ENCODE peak calls at places on chromosomes 1 and 21, in five cellular contexts. S is HFF-Myc, R is mesendoderm, H is AG10803, K is left lung. W is an unnamed sample.

GRCh38 chr21:44984428-44984791 is 44.6 kb downstream of the SLX9 start:
- DNase-seq in S (no peak), R (no peak), H (no peak), K (peak; percentile 25), W (no peak)

GRCh38 chr1:118151312-118151937 is 33.6 kb downstream of the SPAG17 start:
- DNase-seq in S (peak; percentile 56), R (peak; percentile 67), H (peak; percentile 65), K (no peak), W (peak; percentile 82)

GRCh38 chr1:169367096-169367685 is 406 bp downstream of the NME7 start:
- DNase-seq in S (no peak), R (no peak), H (no peak), K (no peak), W (no peak)

GRCh38 chr1:243982451-243983018 is 68.5 kb upstream of the ZBTB18 start:
- DNase-seq in S (no peak), R (peak; percentile 77), H (no peak), K (no peak), W (no peak)

GRCh38 chr1:7424352-7424890 is 346.7 kb upstream of the VAMP3 start:
- DNase-seq in S (no peak), R (no peak), H (no peak), K (no peak), W (no peak)

GRCh38 chr1:21673277-21673780 is 4.2 kb upstream of the RAP1GAP start:
- DNase-seq in S (peak; percentile 29), R (no peak), H (peak; percentile 96), K (peak; percentile 74), W (peak; percentile 91)

GRCh38 chr1:182603646-182604127 is 502 bp downstream of the RGS16 start:
- DNase-seq in S (no peak), R (peak; percentile 69), H (no peak), K (no peak), W (no peak)

GRCh38 chr1:85228952-85229351 is 28.1 kb upstream of the SYDE2 start:
- DNase-seq in S (no peak), R (no peak), H (no peak), K (no peak), W (no peak)

GRCh38 chr1:1628656-1629429 is 3.1 kb upstream of the MMP23B start:
- DNase-seq in S (no peak), R (peak; percentile 65), H (no peak), K (peak; percentile 32), W (no peak)

GRCh38 chr1:15332952-15333715 is 76.6 kb upstream of the EFHD2 start:
- DNase-seq in S (no peak), R (no peak), H (no peak), K (no peak), W (no peak)

GRCh38 chr1:25698252-25698651 is 81.7 kb downstream of the MAN1C1 start:
- DNase-seq in S (no peak), R (no peak), H (no peak), K (no peak), W (no peak)

GRCh38 chr1:4699724-4700301 is 45.4 kb downstream of the AJAP1 start:
- DNase-seq in S (no peak), R (no peak), H (peak; percentile 82), K (no peak), W (no peak)

GRCh38 chr1:91830242-91831131 is 55.5 kb downstream of the TGFBR3 start:
- DNase-seq in S (peak; percentile 63), R (peak; percentile 53), H (peak; percentile 95), K (no peak), W (peak; percentile 81)

GRCh38 chr1:170664283-170664827 is 424 bp downstream of the PRRX1 start:
- DNase-seq in S (no peak), R (peak; percentile 43), H (no peak), K (no peak), W (no peak)

GRCh38 chr1:15066191-15066590 is 87.4 kb upstream of the TMEM51 start:
- DNase-seq in S (no peak), R (no peak), H (no peak), K (no peak), W (no peak)

GRCh38 chr1:55478742-55479141 is 263.6 kb upstream of the USP24 start:
- DNase-seq in S (no peak), R (peak; percentile 19), H (peak; percentile 30), K (no peak), W (peak; percentile 47)

GRCh38 chr1:58896211-58897183 is 112.7 kb upstream of the JUN start:
- DNase-seq in S (no peak), R (peak; percentile 65), H (no peak), K (peak; percentile 77), W (peak; percentile 60)

GRCh38 chr1:88175120-88175630 is 508.9 kb upstream of the PKN2 start:
- DNase-seq in S (no peak), R (no peak), H (no peak), K (no peak), W (no peak)

GRCh38 chr1:3251810-3252429 is 182.9 kb downstream of the PRDM16 start:
- DNase-seq in S (no peak), R (no peak), H (no peak), K (no peak), W (no peak)

GRCh38 chr1:29575826-29576225 is 339.5 kb downstream of the PTPRU start:
- DNase-seq in S (no peak), R (no peak), H (peak; percentile 4), K (no peak), W (no peak)

GRCh38 chr1:39654291-39654690 is 14.8 kb upstream of the HEYL start:
- DNase-seq in S (no peak), R (no peak), H (no peak), K (no peak), W (no peak)

GRCh38 chr1:55696181-55696580 is 481.0 kb upstream of the USP24 start:
- DNase-seq in S (peak; percentile 74), R (no peak), H (peak; percentile 94), K (no peak), W (peak; percentile 98)

GRCh38 chr21:37631319-37632117 is 264.9 kb downstream of the DYRK1A start:
- DNase-seq in S (no peak), R (peak; percentile 66), H (no peak), K (no peak), W (no peak)

GRCh38 chr1:17588048-17588781 is 48.7 kb downstream of the ARHGEF10L start:
- DNase-seq in S (peak; percentile 11), R (peak; percentile 72), H (peak; percentile 88), K (peak; percentile 67), W (peak; percentile 63)

GRCh38 chr1:208013210-208013609 is 102.3 kb upstream of the CD34 start:
- DNase-seq in S (no peak), R (no peak), H (no peak), K (no peak), W (no peak)

GRCh38 chr1:93707956-93708355 is 26.3 kb upstream of the BCAR3 start:
- DNase-seq in S (no peak), R (no peak), H (no peak), K (no peak), W (no peak)

GRCh38 chr1:224113005-224113404 is 906 bp upstream of the FBXO28 start:
- DNase-seq in S (no peak), R (no peak), H (no peak), K (no peak), W (no peak)
- H3K4me3 ChIP-seq in S (no peak overlapping the region), R (no peak overlapping the region), H (no peak overlapping the region), K (no peak overlapping the region), W (no peak overlapping the region)

GRCh38 chr1:202567747-202568146 is 142.5 kb downstream of the SYT2 start:
- DNase-seq in S (no peak), R (peak; percentile 84), H (peak; percentile 82), K (no peak), W (peak; percentile 75)

GRCh38 chr1:202565890-202566289 is 144.4 kb downstream of the SYT2 start:
- DNase-seq in S (no peak), R (no peak), H (no peak), K (no peak), W (no peak)

GRCh38 chr1:202571719-202572339 is 138.4 kb downstream of the SYT2 start:
- DNase-seq in S (no peak), R (peak; percentile 63), H (peak; percentile 41), K (no peak), W (peak; percentile 68)

GRCh38 chr1:202569393-202570322 is 140.6 kb downstream of the SYT2 start:
- DNase-seq in S (no peak), R (no peak), H (no peak), K (no peak), W (no peak)

DNA sequence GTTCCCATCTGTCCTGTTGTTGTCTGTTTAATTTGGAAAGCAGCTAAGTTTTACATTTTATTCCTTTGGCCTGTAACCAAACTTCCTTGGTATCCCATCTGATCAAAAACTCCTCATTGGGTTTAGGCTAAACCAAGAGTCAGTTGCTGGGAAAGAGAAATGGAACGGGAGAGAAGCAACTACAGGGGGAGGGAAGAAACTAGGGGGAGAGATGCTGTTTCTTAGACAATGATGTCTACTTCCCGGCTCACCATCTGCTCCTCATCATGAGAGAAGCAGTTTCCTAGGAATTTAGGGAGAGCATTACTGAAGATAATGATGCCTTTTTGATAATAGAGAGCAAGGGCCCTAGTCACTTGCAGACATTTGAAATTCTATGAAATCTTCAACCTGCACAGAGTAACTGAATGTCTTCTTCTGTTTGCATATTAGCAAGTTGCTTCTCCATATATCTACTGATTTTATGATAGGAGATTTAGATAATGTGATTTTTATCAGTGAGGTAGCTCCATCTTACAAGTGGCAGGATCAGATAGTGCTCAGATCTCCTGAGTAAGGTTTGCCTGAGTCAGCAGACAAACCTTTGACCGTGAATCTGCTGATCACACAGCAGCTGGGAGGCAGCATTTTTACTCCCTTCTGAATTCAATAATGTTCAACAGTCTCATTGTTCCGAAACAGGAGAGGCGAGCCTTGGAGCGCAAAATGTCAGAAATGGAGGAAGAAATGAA is 141.6 kb downstream of the SYT2 start:
- DNase-seq in S (no peak), R (peak; percentile 56), H (peak; percentile 56), K (no peak), W (no peak)
- H3K4me3 ChIP-seq in S (no peak overlapping the region), R (no peak overlapping the region), H (no peak overlapping the region), K (no peak overlapping the region), W (no peak overlapping the region)

DNA sequence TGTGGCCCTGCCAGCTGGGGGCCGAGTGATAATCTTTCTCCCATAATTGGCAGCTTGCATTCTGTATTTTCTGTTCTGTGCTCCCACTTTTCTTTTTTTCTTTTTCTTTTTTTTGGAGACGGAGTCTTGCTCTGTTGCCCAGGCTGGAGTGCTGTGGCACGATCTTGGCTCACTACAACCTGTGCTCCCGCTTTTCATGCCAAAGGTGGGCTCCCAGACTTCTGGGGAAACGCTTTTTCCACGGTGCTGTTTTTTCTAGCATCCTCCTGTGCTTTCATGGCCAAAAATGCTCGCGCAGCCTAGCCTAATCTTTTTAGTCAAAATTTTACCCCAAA is 585 bp upstream of the AHCTF1 start:
- DNase-seq in S (no peak), R (no peak), H (no peak), K (no peak), W (no peak)
- H3K4me3 ChIP-seq in S (peak overlapping the region; percentile 62), R (no peak overlapping the region), H (peak overlapping the region; percentile 85), K (peak overlapping the region; percentile 72), W (peak overlapping the region; percentile 71)

GRCh38 chr1:24150228-24151174 is 7.6 kb upstream of the IL22RA1 start:
- DNase-seq in S (peak; percentile 39), R (peak; percentile 96), H (peak; percentile 75), K (peak; percentile 89), W (peak; percentile 75)
- H3K4me3 ChIP-seq in S (no peak overlapping the region), R (no peak overlapping the region), H (peak overlapping the region; percentile 21), K (no peak overlapping the region), W (peak overlapping the region; percentile 19)

W was measured in fibroblast of the aortic adventitia.